ENCODE peak calls at places on chromosomes 4 and X, in seven cellular contexts. R is body of pancreas, P is colonic mucosa, U is mesenchymal stem cell, J is cardiac muscle cell, E is AG10803, F is heart left ventricle. Z is an unnamed sample.
A peak's percentile ranks its signal among the peaks of the same experiment; 100 is the strongest.

GRCh38 chrX:8374041-8374825 is 90.4 kb upstream of the VCX3B start:
- DNase-seq in R (no peak), P (no peak), U (no peak), J (no peak), E (no peak), F (no peak), Z (no peak)

GRCh38 chr4:98890698-98891097 is 38.2 kb downstream of the EIF4E start:
- DNase-seq in R (no peak), P (no peak), U (no peak), J (no peak), E (no peak), F (no peak), Z (no peak)

GRCh38 chr4:138736362-138736761 is 279.2 kb upstream of the NOCT start:
- DNase-seq in R (no peak), P (no peak), U (peak; percentile 50), J (no peak), E (peak; percentile 12), F (no peak), Z (no peak)

GRCh38 chrX:152904151-152905080 is 6.5 kb downstream of the ZNF185 start:
- DNase-seq in R (peak; percentile 45), P (peak; percentile 46), U (peak; percentile 74), J (peak; percentile 52), E (peak; percentile 65), F (no peak), Z (peak; percentile 82)

GRCh38 chr4:40231464-40231863 is 34.6 kb downstream of the RHOH start:
- DNase-seq in R (no peak), P (no peak), U (no peak), J (no peak), E (no peak), F (no peak), Z (no peak)

GRCh38 chrX:70504772-70505450 is 60.3 kb downstream of the DLG3 start:
- DNase-seq in R (no peak), P (no peak), U (no peak), J (no peak), E (no peak), F (no peak), Z (no peak)

GRCh38 chrX:45788941-45789348 is 588.3 kb upstream of the DIPK2B start:
- DNase-seq in R (no peak), P (no peak), U (peak; percentile 52), J (no peak), E (peak; percentile 44), F (peak; percentile 60), Z (peak; percentile 78)

GRCh38 chr4:88244056-88244455 is 40.3 kb downstream of the PPM1K start:
- DNase-seq in R (no peak), P (no peak), U (no peak), J (no peak), E (no peak), F (no peak), Z (no peak)

GRCh38 chrX:154534526-154535322 is 11.9 kb downstream of the G6PD start:
- DNase-seq in R (peak; percentile 88), P (peak; percentile 91), U (peak; percentile 78), J (peak; percentile 87), E (peak; percentile 77), F (peak; percentile 94), Z (peak; percentile 97)

GRCh38 chr4:8324640-8325239 is 55.2 kb downstream of the HTRA3 start:
- DNase-seq in R (no peak), P (no peak), U (no peak), J (no peak), E (no peak), F (no peak), Z (peak; percentile 9)

GRCh38 chr4:1579834-1580686 is 104.1 kb downstream of the FAM53A start:
- DNase-seq in R (peak; percentile 92), P (peak; percentile 88), U (peak; percentile 91), J (peak; percentile 88), E (no peak), F (peak; percentile 89), Z (peak; percentile 96)

GRCh38 chr4:182922551-182923284 is 5.5 kb upstream of the DCTD start:
- DNase-seq in R (peak; percentile 52), P (no peak), U (peak; percentile 15), J (no peak), E (peak; percentile 35), F (no peak), Z (no peak)

GRCh38 chr4:38030023-38030422 is 69.8 kb downstream of the PTTG2 start:
- DNase-seq in R (no peak), P (no peak), U (no peak), J (no peak), E (peak; percentile 62), F (no peak), Z (no peak)

GRCh38 chr4:175789632-175790031 is 22.4 kb downstream of the GPM6A start:
- DNase-seq in R (no peak), P (no peak), U (no peak), J (no peak), E (no peak), F (no peak), Z (no peak)

GRCh38 chr4:14528921-14529320 is 473.4 kb upstream of the CPEB2 start:
- DNase-seq in R (no peak), P (no peak), U (no peak), J (no peak), E (no peak), F (no peak), Z (no peak)

GRCh38 chr4:152999376-153000067 is 63.4 kb downstream of the FHDC1 start:
- DNase-seq in R (no peak), P (peak; percentile 45), U (no peak), J (no peak), E (no peak), F (no peak), Z (no peak)

GRCh38 chrX:40996886-40997530 is 88.2 kb upstream of the USP9X start:
- DNase-seq in R (peak; percentile 44), P (no peak), U (peak; percentile 73), J (peak; percentile 64), E (peak; percentile 85), F (no peak), Z (no peak)
- H3K4me3 ChIP-seq in R (no peak overlapping the region), P (no peak overlapping the region), U (no peak overlapping the region), J (no peak overlapping the region), E (no peak overlapping the region), F (peak overlapping the region; percentile 21), Z (no peak overlapping the region)

GRCh38 chr4:184514121-184514988 is 40.0 kb upstream of the IRF2 start:
- DNase-seq in R (peak; percentile 66), P (peak; percentile 37), U (peak; percentile 85), J (no peak), E (peak; percentile 88), F (peak; percentile 71), Z (peak; percentile 84)
- H3K4me3 ChIP-seq in R (no peak overlapping the region), P (no peak overlapping the region), U (no peak overlapping the region), J (no peak overlapping the region), E (peak overlapping the region; percentile 42), F (no peak overlapping the region), Z (no peak overlapping the region)

GRCh38 chr4:119284876-119285611 is 36.9 kb downstream of the FABP2 start:
- DNase-seq in R (no peak), P (no peak), U (peak; percentile 70), J (no peak), E (peak; percentile 13), F (no peak), Z (no peak)
- H3K4me3 ChIP-seq in R (no peak overlapping the region), P (no peak overlapping the region), U (no peak overlapping the region), J (no peak overlapping the region), E (peak overlapping the region; percentile 42), F (peak overlapping the region; percentile 7), Z (peak overlapping the region; percentile 41)

GRCh38 chrX:11688201-11688600 is 22.5 kb upstream of the ARHGAP6 start:
- DNase-seq in R (no peak), P (no peak), U (peak; percentile 53), J (no peak), E (no peak), F (no peak), Z (no peak)
- H3K4me3 ChIP-seq in R (no peak overlapping the region), P (no peak overlapping the region), U (no peak overlapping the region), J (no peak overlapping the region), E (no peak overlapping the region), F (no peak overlapping the region), Z (no peak overlapping the region)

DNA sequence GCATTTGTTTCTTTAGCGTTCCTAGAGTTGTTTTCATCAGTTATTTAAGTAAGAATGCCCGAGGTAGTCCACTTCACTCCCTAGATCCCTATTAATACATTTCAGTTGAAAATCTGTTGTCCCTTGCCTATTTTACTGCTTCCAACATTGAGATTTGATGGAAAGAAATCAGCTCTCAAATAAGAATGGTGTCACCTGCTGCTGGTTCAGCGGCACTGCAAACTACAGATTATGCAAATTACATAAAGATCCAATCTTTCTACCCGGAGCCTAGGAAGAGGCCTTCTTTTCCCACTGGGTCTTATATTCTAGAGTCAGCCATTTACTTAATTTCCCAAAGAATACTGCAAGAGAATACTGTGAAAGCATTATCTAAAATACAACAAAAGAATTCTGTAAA is 597.6 kb upstream of the MAGEB2 start:
- DNase-seq in R (no peak), P (no peak), U (no peak), J (no peak), E (no peak), F (no peak), Z (no peak)
- H3K4me3 ChIP-seq in R (no peak overlapping the region), P (no peak overlapping the region), U (no peak overlapping the region), J (no peak overlapping the region), E (no peak overlapping the region), F (no peak overlapping the region), Z (no peak overlapping the region)

GRCh38 chrX:21375795-21376069 is 1.5 kb downstream of the CNKSR2 start:
- DNase-seq in R (no peak), P (no peak), U (no peak), J (peak; percentile 8), E (no peak), F (no peak), Z (no peak)

GRCh38 chrX:21373637-21374162 is 518 bp upstream of the CNKSR2 start:
- DNase-seq in R (peak; percentile 3), P (peak; percentile 48), U (no peak), J (no peak), E (no peak), F (peak; percentile 15), Z (peak; percentile 59)

GRCh38 chrX:21376636-21377035 is 2.4 kb downstream of the CNKSR2 start:
- DNase-seq in R (no peak), P (no peak), U (no peak), J (no peak), E (no peak), F (no peak), Z (no peak)

GRCh38 chrX:21374163-21374993 is at the start of gene CNKSR2:
- DNase-seq in R (peak; percentile 72), P (no peak), U (peak; percentile 28), J (peak; percentile 78), E (no peak), F (peak; percentile 47), Z (peak; percentile 53)

GRCh38 chrX:21374994-21375794 is 976 bp downstream of the CNKSR2 start:
- DNase-seq in R (no peak), P (no peak), U (no peak), J (peak; percentile 2), E (no peak), F (peak; percentile 16), Z (peak; percentile 70)
- H3K4me3 ChIP-seq in R (peak overlapping the region; percentile 13), P (peak overlapping the region; percentile 35), U (peak overlapping the region; percentile 59), J (peak overlapping the region; percentile 65), E (peak overlapping the region; percentile 52), F (peak overlapping the region; percentile 54), Z (peak overlapping the region; percentile 16)